ENCODE peak calls at places on chromosomes 2 and 18, in seven cellular contexts. R is ovary, S is breast epithelium, U is vagina, O is suprapubic skin, H is GM12878, C is transverse colon. Q is an unnamed sample.

GRCh38 chr18:72530622-72531021 is 13.5 kb downstream of the CBLN2 start:
- DNase-seq in R (no peak), S (no peak), U (no peak), O (no peak), H (no peak), C (no peak), Q (no peak)

GRCh38 chr2:60309941-60310680 is 243.3 kb downstream of the BCL11A start:
- DNase-seq in R (no peak), S (no peak), U (peak; percentile 71), O (no peak), H (no peak), C (no peak), Q (no peak)

GRCh38 chr2:224023188-224023587 is 15.9 kb downstream of the SERPINE2 start:
- DNase-seq in R (no peak), S (no peak), U (no peak), O (no peak), H (no peak), C (no peak), Q (no peak)

GRCh38 chr18:77208969-77209368 is 40.7 kb upstream of the GALR1 start:
- DNase-seq in R (no peak), S (no peak), U (no peak), O (peak; percentile 65), H (peak; percentile 34), C (peak; percentile 57), Q (no peak)

GRCh38 chr2:197261808-197262226 is 48.8 kb downstream of the ANKRD44 start:
- DNase-seq in R (no peak), S (no peak), U (no peak), O (no peak), H (peak; percentile 91), C (no peak), Q (no peak)

GRCh38 chr18:25231327-25231691 is 120.7 kb downstream of the ZNF521 start:
- DNase-seq in R (peak; percentile 49), S (no peak), U (no peak), O (no peak), H (no peak), C (no peak), Q (peak; percentile 52)

GRCh38 chr18:77147418-77147852 is 14.9 kb upstream of the MBP start:
- DNase-seq in R (no peak), S (no peak), U (peak; percentile 69), O (no peak), H (no peak), C (no peak), Q (no peak)

GRCh38 chr2:217853961-217854360 is 148.8 kb downstream of the TNS1 start:
- DNase-seq in R (no peak), S (no peak), U (no peak), O (no peak), H (no peak), C (no peak), Q (no peak)

GRCh38 chr18:46917808-46918600 is 602 bp downstream of the KATNAL2 start:
- DNase-seq in R (peak; percentile 38), S (no peak), U (no peak), O (no peak), H (no peak), C (peak; percentile 32), Q (peak; percentile 73)

GRCh38 chr2:237341872-237342271 is 72.1 kb downstream of the COL6A3 start:
- DNase-seq in R (no peak), S (no peak), U (peak; percentile 83), O (no peak), H (no peak), C (no peak), Q (no peak)

GRCh38 chr2:140643761-140644187 is 1487.0 kb downstream of the LRP1B start:
- DNase-seq in R (no peak), S (no peak), U (no peak), O (no peak), H (no peak), C (no peak), Q (no peak)

GRCh38 chr2:33034784-33035183 is 88.0 kb downstream of the LTBP1 start:
- DNase-seq in R (peak; percentile 27), S (no peak), U (no peak), O (no peak), H (no peak), C (no peak), Q (no peak)

GRCh38 chr2:23445450-23445868 is 60.5 kb downstream of the KLHL29 start:
- DNase-seq in R (no peak), S (no peak), U (no peak), O (no peak), H (no peak), C (no peak), Q (no peak)

GRCh38 chr2:142545036-142545435 is 332.4 kb upstream of the KYNU start:
- DNase-seq in R (no peak), S (no peak), U (no peak), O (no peak), H (no peak), C (no peak), Q (no peak)

GRCh38 chr2:174877796-174878195 is 113.5 kb upstream of the CHRNA1 start:
- DNase-seq in R (no peak), S (no peak), U (no peak), O (no peak), H (no peak), C (no peak), Q (no peak)

GRCh38 chr2:175929850-175930249 is 72.2 kb downstream of the LNPK start:
- DNase-seq in R (no peak), S (no peak), U (no peak), O (no peak), H (no peak), C (no peak), Q (peak; percentile 35)

GRCh38 chr2:30915485-30915884 is 108.2 kb upstream of the CAPN13 start:
- DNase-seq in R (no peak), S (no peak), U (no peak), O (no peak), H (no peak), C (no peak), Q (no peak)

GRCh38 chr2:215367647-215368492 is 56.0 kb downstream of the ATIC start:
- DNase-seq in R (no peak), S (no peak), U (no peak), O (no peak), H (no peak), C (no peak), Q (no peak)

GRCh38 chr2:215368493-215368809 is 56.6 kb downstream of the ATIC start:
- DNase-seq in R (no peak), S (no peak), U (no peak), O (no peak), H (no peak), C (no peak), Q (no peak)

GRCh38 chr2:215366440-215367032 is 54.7 kb downstream of the ATIC start:
- DNase-seq in R (no peak), S (no peak), U (no peak), O (no peak), H (no peak), C (no peak), Q (no peak)

GRCh38 chr2:215370116-215370965 is 58.5 kb downstream of the ATIC start:
- DNase-seq in R (no peak), S (no peak), U (no peak), O (no peak), H (no peak), C (no peak), Q (no peak)

DNA sequence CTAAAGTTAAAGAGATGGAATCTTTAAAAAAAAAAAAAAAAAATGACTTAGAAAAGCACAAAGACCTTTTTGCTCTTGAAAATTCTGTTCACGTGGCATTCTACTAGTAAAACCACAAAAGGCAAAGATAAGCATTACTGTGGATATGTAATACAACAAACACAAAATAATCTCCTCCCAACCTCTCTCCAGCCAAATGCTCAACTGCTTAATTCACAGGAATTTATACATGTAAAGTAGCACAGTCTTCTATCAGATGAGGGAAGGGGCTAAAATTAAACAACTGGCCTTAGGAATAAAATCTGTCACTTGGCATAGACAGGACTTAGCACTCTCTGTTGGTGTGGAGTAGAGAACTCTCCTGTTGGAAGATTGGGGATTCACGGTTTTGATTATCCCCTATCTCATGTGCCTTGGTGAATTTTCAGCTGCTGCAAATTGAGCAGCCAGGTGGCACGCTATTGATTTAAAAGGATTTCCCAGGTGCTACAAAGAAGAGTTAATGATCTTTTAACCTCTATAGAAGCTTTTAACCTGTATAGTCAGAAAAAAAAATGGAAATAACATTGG is 57.4 kb downstream of the ATIC start:
- DNase-seq in R (no peak), S (no peak), U (no peak), O (no peak), H (no peak), C (no peak), Q (no peak)
- H3K36me3 ChIP-seq in R (no peaks in the 10 kb centered on the region), S (no peaks in the 10 kb centered on the region), U (peaks cover 33% of the 10 kb centered on the region), O (peaks cover 27% of the 10 kb centered on the region), H (peaks cover 7% of the 10 kb centered on the region), C (no peaks in the 10 kb centered on the region), Q (peaks cover 13% of the 10 kb centered on the region)

DNA sequence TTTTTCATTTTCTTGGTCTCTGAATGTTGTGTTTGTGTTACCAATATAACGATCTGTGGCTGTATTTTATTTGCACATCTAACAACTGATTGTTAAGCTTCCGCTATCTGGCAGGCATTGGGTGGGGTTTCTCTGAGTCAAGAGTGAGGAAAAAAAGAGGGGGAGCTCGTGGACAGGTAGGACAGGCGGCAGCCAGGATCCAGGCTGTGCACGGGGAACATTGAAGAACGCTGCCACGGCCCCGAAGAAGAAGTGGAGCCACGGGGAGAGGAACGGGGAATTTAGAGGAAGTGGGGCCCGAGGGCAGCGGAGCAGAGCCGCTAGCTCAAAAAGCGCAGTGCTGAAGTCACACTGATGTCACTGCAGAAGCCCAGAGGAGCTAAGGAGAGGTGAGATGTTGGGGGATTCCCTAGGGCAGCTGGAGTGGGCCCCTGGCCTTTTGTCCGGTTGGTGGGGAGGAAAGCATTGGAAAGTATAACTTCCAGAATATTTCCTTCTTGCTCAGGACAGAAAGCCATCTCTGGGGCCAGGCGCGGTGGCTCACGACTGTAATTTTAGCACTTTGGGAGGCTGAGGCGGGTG is 20.9 kb upstream of the DNMT3A start:
- DNase-seq in R (peak; percentile 48), S (no peak), U (no peak), O (no peak), H (peak; percentile 80), C (peak; percentile 71), Q (no peak)
- TF ChIP-seq POLR2A in R (no peak), S (no peak), U (no peak), O (no peak), H (peak; percentile 69), C (no peak), Q (no peak)

DNA sequence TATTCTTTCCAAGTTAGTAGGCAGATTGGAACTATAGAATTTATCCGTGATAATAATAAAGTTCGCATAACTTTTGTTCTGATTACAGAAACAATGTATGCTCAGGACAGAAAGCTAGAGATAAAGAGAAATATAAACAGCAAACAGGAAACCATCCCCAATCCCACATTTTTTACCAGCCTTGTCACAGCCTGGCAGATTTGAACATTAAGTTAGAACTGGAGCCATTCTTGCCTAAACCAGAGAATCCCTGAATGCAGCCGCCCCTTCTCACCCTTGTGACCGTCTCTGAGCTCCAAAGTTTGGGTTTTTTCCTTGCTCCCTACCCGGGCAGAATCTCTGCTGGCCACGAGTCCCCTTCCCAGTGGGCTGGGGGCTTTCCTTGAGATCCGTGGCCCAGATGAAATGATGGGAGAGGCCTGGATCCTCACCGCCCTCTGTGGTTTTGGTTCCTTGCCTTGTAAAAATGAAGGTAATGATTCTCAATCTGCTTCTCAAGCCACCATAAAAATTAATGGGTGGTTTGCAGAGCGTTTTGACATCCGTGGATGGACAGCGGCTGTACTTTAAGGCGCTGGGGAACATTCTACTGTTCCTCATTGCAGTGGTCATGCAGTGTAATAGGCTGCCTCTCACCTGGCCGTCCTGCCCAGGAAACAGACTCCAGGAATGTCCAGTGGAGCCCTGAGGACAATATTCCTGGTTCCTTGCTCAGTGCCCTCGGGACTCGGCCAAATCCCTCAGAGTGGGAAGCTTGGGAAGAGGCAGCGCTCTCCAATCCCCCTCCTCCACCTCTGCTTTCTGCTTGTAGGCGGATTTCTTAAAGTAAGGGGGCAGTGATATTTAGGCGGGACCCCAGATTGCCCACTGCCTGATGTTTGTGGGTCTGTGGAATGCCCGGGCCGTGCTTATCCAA is 1.6 kb downstream of the SH3BP4 start:
- DNase-seq in R (peak; percentile 39), S (peak; percentile 54), U (no peak), O (no peak), H (no peak), C (no peak), Q (no peak)
- H3K4me1 ChIP-seq in R (peaks cover 24% of the 10 kb centered on the region), S (peaks cover 12% of the 10 kb centered on the region), U (peaks cover 44% of the 10 kb centered on the region), O (peaks cover 48% of the 10 kb centered on the region), H (no peaks in the 10 kb centered on the region), C (peaks cover 63% of the 10 kb centered on the region), Q (peaks cover 17% of the 10 kb centered on the region)

GRCh38 chr2:131145040-131145439 is 39.9 kb downstream of the PLEKHB2 start:
- DNase-seq in R (no peak), S (no peak), U (no peak), O (no peak), H (no peak), C (no peak), Q (no peak)
- H3K36me3 ChIP-seq in R (no peaks in the 10 kb centered on the region), S (peaks cover 4% of the 10 kb centered on the region), U (peaks cover 54% of the 10 kb centered on the region), O (peaks cover 84% of the 10 kb centered on the region), H (peaks cover 38% of the 10 kb centered on the region), C (no peaks in the 10 kb centered on the region), Q (no peaks in the 10 kb centered on the region)

Q was measured in gastrocnemius medialis.